ENCODE peak calls at places on chromosome 20, in seven cellular contexts. K, C, Q, A, E, T and U are unnamed samples.

GRCh38 chr20:17618673-17619013 is 48.8 kb downstream of the DSTN start:
- DNase-seq in Q (no peak), T (no peak), E (no peak), A (no peak), C (no peak), K (no peak), U (no peak)

GRCh38 chr20:18488301-18488700 is 8.7 kb downstream of the RBBP9 start:
- DNase-seq in E (no peak), C (no peak), Q (no peak), A (no peak), T (no peak), K (no peak), U (no peak)

GRCh38 chr20:53948383-53949318 is 121.7 kb downstream of the BCAS1 start:
- DNase-seq in Q (no peak), E (no peak), K (no peak), C (no peak), A (no peak), T (no peak), U (no peak)

GRCh38 chr20:297925-298754 is 770 bp downstream of the ZCCHC3 start:
- DNase-seq in E (peak; percentile 72), A (peak; percentile 83), K (peak; percentile 74), T (peak; percentile 36), Q (peak; percentile 85), C (peak; percentile 68), U (peak; percentile 72)

GRCh38 chr20:37393196-37393862 is 47.4 kb downstream of the SRC start:
- DNase-seq in A (no peak), C (no peak), E (no peak), T (no peak), K (peak; percentile 44), Q (peak; percentile 37), U (no peak)

GRCh38 chr20:59678286-59678685 is 73.9 kb downstream of the PHACTR3 start:
- DNase-seq in Q (no peak), A (no peak), K (no peak), C (no peak), T (no peak), E (no peak), U (no peak)

GRCh38 chr20:24977797-24978196 is 14.8 kb downstream of the APMAP start:
- DNase-seq in K (peak; percentile 82), A (no peak), C (no peak), T (no peak), E (no peak), Q (no peak), U (no peak)

GRCh38 chr20:17636523-17637412 is 45.3 kb downstream of the RRBP1 start:
- DNase-seq in A (no peak), C (no peak), Q (no peak), T (no peak), K (peak; percentile 52), E (no peak), U (no peak)

GRCh38 chr20:63974402-63975200 is 4.8 kb downstream of the SAMD10 start:
- DNase-seq in T (no peak), K (no peak), Q (no peak), C (peak; percentile 12), A (no peak), E (no peak), U (no peak)

GRCh38 chr20:43710370-43711044 is 16.3 kb downstream of the GTSF1L start:
- DNase-seq in A (no peak), T (no peak), C (no peak), E (no peak), K (no peak), Q (no peak), U (no peak)

GRCh38 chr20:20668639-20669038 is 43.8 kb downstream of the RALGAPA2 start:
- DNase-seq in T (no peak), E (no peak), K (no peak), C (no peak), A (no peak), Q (no peak), U (no peak)

GRCh38 chr20:63699466-63700198 is 3.2 kb downstream of the TNFRSF6B start:
- DNase-seq in A (peak; percentile 61), E (no peak), K (no peak), C (no peak), Q (peak; percentile 37), T (no peak), U (no peak)

GRCh38 chr20:57474191-57474590 is 50.7 kb downstream of the CTCFL start:
- DNase-seq in Q (no peak), C (no peak), K (no peak), E (no peak), T (no peak), A (no peak), U (no peak)

GRCh38 chr20:40265872-40266533 is 423.0 kb downstream of the MAFB start:
- DNase-seq in E (peak; percentile 38), C (no peak), K (peak; percentile 59), T (no peak), A (no peak), Q (no peak), U (peak; percentile 76)

GRCh38 chr20:49283176-49283702 is 5.4 kb upstream of the ZNFX1 start:
- DNase-seq in C (no peak), K (no peak), A (no peak), E (no peak), Q (no peak), T (no peak), U (peak; percentile 14)

GRCh38 chr20:36305602-36306556 is at the start of gene DLGAP4:
- DNase-seq in Q (no peak), E (no peak), T (no peak), C (no peak), A (no peak), K (no peak), U (no peak)

GRCh38 chr20:24469116-24470030 is at the start of gene SYNDIG1:
- DNase-seq in A (no peak), K (no peak), C (peak; percentile 35), Q (no peak), T (no peak), E (no peak), U (peak; percentile 66)

GRCh38 chr20:12057778-12058177 is 140.1 kb downstream of the BTBD3 start:
- DNase-seq in Q (no peak), K (no peak), A (no peak), E (no peak), T (no peak), C (no peak), U (no peak)

GRCh38 chr20:58571942-58572666 is 56.9 kb upstream of the APCDD1L start:
- DNase-seq in E (peak; percentile 99), C (no peak), A (peak; percentile 8), K (no peak), Q (no peak), T (no peak), U (no peak)

GRCh38 chr20:51894201-51894600 is 91.9 kb upstream of the SALL4 start:
- DNase-seq in T (no peak), K (no peak), E (no peak), C (no peak), Q (no peak), A (no peak), U (no peak)

GRCh38 chr20:37294262-37294981 is 5.0 kb downstream of the MANBAL start:
- DNase-seq in K (no peak), C (no peak), T (no peak), E (no peak), A (no peak), Q (no peak), U (no peak)

GRCh38 chr20:58458342-58459057 is 56.7 kb downstream of the APCDD1L start:
- DNase-seq in Q (no peak), K (no peak), A (no peak), E (peak; percentile 27), T (no peak), C (no peak), U (peak; percentile 14)

GRCh38 chr20:57951549-57951948 is 241.7 kb upstream of the PMEPA1 start:
- DNase-seq in Q (no peak), E (no peak), T (no peak), A (no peak), K (no peak), C (no peak), U (no peak)

GRCh38 chr20:20655883-20656282 is 56.6 kb downstream of the RALGAPA2 start:
- DNase-seq in E (no peak), Q (no peak), T (no peak), C (no peak), K (no peak), A (no peak), U (no peak)

GRCh38 chr20:35226775-35227681 is 538 bp downstream of the MMP24 start:
- DNase-seq in Q (peak; percentile 58), E (peak; percentile 7), T (peak; percentile 35), C (peak; percentile 20), A (no peak), K (peak; percentile 69), U (peak; percentile 62)

DNA sequence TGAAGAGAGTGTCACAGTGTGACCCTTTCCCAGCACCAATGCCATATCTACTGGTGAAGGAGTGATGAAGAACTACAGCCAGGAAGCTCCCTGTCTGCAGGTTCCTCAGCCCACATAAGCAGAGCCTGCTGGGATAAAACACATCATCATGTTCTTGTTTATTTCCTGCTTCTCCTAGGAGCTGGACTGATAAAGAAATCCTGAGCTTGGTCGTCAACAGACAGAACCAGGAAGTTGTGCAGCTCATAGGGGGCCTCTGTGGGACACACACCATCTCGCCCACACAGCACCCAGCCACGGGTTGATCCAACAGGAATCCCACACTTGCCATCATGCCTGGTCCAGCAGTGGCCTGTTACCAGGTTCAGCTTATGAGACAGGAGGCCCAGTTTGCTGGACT is 2.8 kb upstream of the CSTL1 start:
- DNase-seq in A (no peak), C (no peak), E (no peak), T (no peak), K (no peak), Q (no peak), U (no peak)
- H3K4me1 ChIP-seq in A (peaks cover 7% of the 10 kb centered on the region), C (peaks cover 10% of the 10 kb centered on the region), E (no peaks in the 10 kb centered on the region), T (no peaks in the 10 kb centered on the region), K (no peaks in the 10 kb centered on the region), Q (no peaks in the 10 kb centered on the region), U (no peaks in the 10 kb centered on the region)

GRCh38 chr20:45857836-45858250 is 429 bp downstream of the ZSWIM3 start:
- DNase-seq in E (no peak), K (no peak), C (no peak), A (no peak), Q (no peak), T (no peak), U (peak; percentile 29)
- H3K27ac ChIP-seq in E (peak overlapping the region; percentile 37), K (peak overlapping the region; percentile 91), C (peak overlapping the region; percentile 92), A (peak overlapping the region; percentile 85), Q (peak overlapping the region; percentile 85), T (peak overlapping the region; percentile 93), U (no peak overlapping the region)

DNA sequence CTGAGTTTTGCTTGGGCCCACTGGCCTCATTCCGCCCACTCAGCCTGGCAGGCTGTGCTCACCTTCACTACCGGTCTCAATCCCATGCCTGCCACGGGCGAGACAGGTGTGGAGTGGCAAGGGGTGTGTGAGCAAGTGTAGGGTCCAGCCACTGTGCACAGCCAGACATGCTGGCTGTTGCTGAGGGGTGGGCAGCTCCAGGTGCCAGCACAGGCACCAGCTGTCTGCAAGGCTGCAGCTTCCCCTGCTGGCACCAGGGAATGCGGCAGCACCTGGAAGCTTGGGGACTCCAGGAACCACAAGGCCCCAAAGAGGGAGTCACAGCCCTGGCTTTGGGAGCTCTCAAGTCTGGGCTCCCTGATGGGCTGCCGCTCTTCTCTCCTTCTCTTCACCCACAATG is 372.7 kb downstream of the CBLN4 start:
- DNase-seq in K (no peak), Q (no peak), T (no peak), A (no peak), E (no peak), C (no peak), U (no peak)
- H3K9me3 ChIP-seq in K (no peaks in the 10 kb centered on the region), Q (no peaks in the 10 kb centered on the region), T (no peaks in the 10 kb centered on the region), A (no peaks in the 10 kb centered on the region), E (peaks cover 4% of the 10 kb centered on the region), C (no peaks in the 10 kb centered on the region), U (peaks cover 9% of the 10 kb centered on the region)

DNA sequence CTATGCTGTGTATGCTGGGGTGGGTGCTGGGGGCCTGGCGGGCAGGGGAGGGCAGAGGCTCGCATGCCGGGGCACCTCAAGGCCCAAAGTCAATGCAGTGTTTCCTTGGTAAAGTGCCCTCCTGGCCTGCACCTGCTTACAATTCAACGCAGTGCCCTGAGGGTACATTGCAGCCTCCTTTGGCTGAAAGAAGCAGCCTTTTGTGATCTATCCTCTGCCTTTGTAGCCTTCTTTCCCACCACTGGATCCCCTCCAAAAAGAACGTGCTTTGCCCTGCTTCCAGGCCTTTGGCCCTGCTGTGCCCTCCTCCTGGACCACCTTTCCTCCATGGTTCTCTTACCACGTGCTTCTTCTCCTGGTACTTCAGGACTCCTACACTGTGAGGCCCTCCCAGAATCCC is 113.6 kb upstream of the PTPN1 start:
- DNase-seq in T (no peak), Q (no peak), E (no peak), C (no peak), K (no peak), A (no peak), U (no peak)
- H3K4me1 ChIP-seq in T (peaks cover 9% of the 10 kb centered on the region), Q (peaks cover 48% of the 10 kb centered on the region), E (no peaks in the 10 kb centered on the region), C (peaks cover 70% of the 10 kb centered on the region), K (peaks cover 42% of the 10 kb centered on the region), A (peaks cover 49% of the 10 kb centered on the region), U (no peaks in the 10 kb centered on the region)